ENCODE peak calls at places on chromosomes 13 and 19, in six cellular contexts. Q, L, M, Y, S and Z are unnamed samples.

GRCh38 chr13:44109986-44110640 is 230.4 kb downstream of the LACC1 start:
- DNase-seq in Y (no peak), L (no peak), Q (no peak), S (no peak), M (no peak), Z (no peak)

GRCh38 chr19:7492142-7493055 is 3.6 kb upstream of the PEX11G start:
- DNase-seq in Y (no peak), M (peak), L (no peak), Q (peak), S (peak), Z (no peak)

GRCh38 chr13:95524270-95524901 is 28.1 kb upstream of the CLDN10 start:
- DNase-seq in S (no peak), Q (peak), Y (no peak), M (peak), L (no peak), Z (no peak)

GRCh38 chr19:5002143-5002542 is 33.2 kb downstream of the KDM4B start:
- DNase-seq in Q (peak), S (peak), Y (no peak), L (no peak), M (no peak), Z (no peak)

GRCh38 chr19:22807061-22807835 is 23.3 kb upstream of the ZNF99 start:
- DNase-seq in Y (no peak), M (no peak), Q (no peak), L (no peak), S (no peak), Z (no peak)

GRCh38 chr19:1251503-1252220 is 3.3 kb downstream of the MIDN start:
- DNase-seq in S (peak), Y (peak), M (no peak), L (no peak), Q (no peak), Z (no peak)

GRCh38 chr19:29259153-29259552 is 46.2 kb upstream of the UQCRFS1 start:
- DNase-seq in Q (peak), L (no peak), S (peak), M (peak), Y (no peak), Z (no peak)

GRCh38 chr13:50577806-50578205 is 265.7 kb downstream of the DLEU7 start:
- DNase-seq in Q (no peak), Y (no peak), M (no peak), L (no peak), S (no peak), Z (no peak)

GRCh38 chr19:48390188-48391099 is 907 bp downstream of the KDELR1 start:
- DNase-seq in M (peak), Y (peak), Q (peak), L (peak), S (peak), Z (no peak)

DNA sequence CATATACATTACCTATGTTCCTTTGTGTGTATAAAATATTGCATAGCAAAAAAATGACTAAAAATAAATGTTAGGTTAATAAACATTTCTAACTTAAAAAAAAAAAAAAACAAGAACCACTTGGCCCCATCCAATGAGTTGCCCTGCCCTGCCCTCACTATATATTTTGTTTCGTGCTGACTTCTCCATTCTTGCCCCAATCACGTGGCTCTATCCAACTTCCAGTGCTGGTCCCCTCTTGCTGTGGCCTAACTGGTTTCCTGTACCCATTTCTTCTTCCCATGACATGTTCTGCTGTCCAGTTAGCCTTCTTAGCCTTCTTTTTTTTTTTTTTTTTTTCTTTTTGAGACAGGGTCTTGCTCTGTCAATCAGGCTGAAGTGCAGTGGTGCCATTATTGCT is 151.6 kb downstream of the FOXO1 start:
- DNase-seq in Y (no peak), Q (no peak), S (no peak), L (no peak), M (no peak), Z (no peak)
- TF ChIP-seq CTCF in Y (no peak), Q (no peak), S (no peak), L (no peak), M (no peak), Z (no peak)

GRCh38 chr19:58514564-58515020 is 2.8 kb upstream of the SLC27A5 start:
- DNase-seq in L (no peak), Q (no peak), Y (no peak), M (no peak), S (no peak), Z (no peak)
- H3K4me3 ChIP-seq in L (peak), Q (peak), Y (peak), M (peak), S (peak), Z (peak)

GRCh38 chr13:75694742-75695141 is 58.6 kb downstream of the LMO7 start:
- DNase-seq in L (no peak), S (no peak), M (peak), Y (no peak), Q (no peak), Z (no peak)
- TF ChIP-seq CTCF in L (no peak), S (no peak), M (no peak), Y (no peak), Q (no peak), Z (no peak)

DNA sequence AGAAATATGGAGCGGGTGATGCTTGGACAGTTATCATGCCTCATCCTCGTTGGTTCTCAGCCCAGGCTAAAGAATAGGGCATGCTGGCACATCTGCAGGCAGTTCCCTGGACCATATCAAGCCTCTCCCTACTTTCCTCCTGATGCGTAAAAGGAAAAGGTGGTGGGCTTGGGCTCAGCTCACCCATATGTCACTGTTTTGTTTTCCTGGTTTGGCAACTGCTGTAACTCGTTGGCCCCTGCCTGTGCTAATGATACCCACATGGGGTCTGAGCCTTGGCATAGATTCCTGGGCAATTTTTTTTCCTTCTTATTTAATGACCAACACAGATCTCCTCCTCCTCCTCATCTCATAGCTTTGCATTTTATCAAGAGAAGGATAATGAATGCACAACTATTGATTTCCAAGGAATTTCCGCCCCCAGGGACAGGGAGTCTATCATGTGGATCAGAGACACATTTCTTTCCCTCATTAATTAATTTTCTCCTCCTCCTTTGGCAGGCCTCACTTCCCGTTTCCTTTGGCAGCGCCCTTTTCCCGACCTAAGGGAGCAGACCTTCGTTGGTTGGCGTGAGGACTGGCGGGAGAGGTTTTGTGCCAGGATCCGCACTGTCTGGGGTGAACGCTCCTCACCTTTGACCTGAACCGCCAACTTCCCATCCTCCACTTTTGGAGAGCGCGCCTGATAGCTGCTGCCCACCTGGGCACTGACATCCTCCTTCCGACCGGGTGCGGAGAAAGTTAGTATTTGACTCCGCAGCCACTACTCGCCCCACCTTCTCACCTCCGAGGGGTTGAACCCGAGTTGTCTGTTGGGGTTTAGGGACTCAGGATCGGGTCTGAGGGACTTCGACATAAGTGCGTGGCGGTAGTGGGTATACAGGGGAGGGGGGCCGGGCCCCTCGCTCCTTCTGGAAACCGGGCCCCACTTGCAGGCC is 3.4 kb upstream of the POU4F1 start:
- DNase-seq in S (no peak), Q (no peak), L (no peak), M (no peak), Y (no peak), Z (no peak)
- H3K4me3 ChIP-seq in S (no peak), Q (no peak), L (no peak), M (no peak), Y (no peak), Z (no peak)

GRCh38 chr19:33309826-33310225 is 7.5 kb upstream of the CEBPA start:
- DNase-seq in L (no peak), S (no peak), Y (no peak), Q (no peak), M (no peak), Z (no peak)

GRCh38 chr19:33306853-33307792 is 4.8 kb upstream of the CEBPA start:
- DNase-seq in S (no peak), L (no peak), Q (no peak), M (no peak), Y (no peak), Z (no peak)

GRCh38 chr19:33311326-33311682 is 9.0 kb upstream of the CEBPA start:
- DNase-seq in Q (no peak), M (no peak), Y (no peak), S (no peak), L (no peak), Z (no peak)

GRCh38 chr19:33312065-33312464 is 9.7 kb upstream of the CEBPA start:
- DNase-seq in M (no peak), L (no peak), S (no peak), Y (no peak), Q (no peak), Z (no peak)

DNA sequence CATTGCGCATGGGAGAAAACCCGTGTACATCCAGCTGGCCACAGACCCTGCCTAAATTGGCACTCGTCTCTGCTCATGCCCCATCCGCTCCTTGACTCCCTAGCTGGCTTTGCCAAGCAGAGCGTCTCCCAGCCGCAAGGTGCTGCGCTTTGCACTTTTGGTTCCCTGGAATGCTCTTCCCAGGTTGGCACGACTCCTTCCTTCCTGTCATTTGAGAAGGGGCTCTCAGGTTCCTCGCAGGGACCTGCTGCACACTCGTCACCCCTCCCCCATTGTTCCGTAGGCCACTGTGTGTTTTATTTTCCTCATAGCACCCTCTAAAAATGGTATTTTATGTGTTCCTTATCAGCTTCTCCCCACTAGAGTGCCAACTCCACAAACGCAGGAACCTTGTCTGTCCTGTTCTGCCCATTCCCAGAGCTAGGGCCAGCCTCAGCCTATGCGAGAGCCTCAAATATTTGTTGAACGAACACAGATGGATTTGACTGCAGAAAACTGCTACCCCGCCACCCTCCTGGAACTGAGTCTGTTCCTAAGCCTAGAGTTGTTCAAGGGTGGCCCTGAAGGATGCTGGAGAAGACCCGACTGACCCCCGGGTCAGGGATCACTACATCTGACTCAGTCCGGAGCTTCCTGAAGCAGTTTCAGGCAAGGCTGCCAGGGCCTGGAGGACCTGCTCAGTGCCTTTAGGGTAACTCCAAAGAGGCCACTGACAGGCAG is 8.4 kb upstream of the CEBPA start:
- DNase-seq in L (no peak), Q (no peak), Y (no peak), M (no peak), S (no peak), Z (no peak)
- TF ChIP-seq CTCF in L (no peak), Q (no peak), Y (no peak), M (no peak), S (no peak), Z (no peak)

GRCh38 chr19:13992025-13992424 is 14.1 kb downstream of the RFX1 start:
- DNase-seq in Y (no peak), Q (no peak), S (no peak), L (no peak), M (no peak), Z (no peak)

GRCh38 chr19:13996928-13997636 is 9.0 kb downstream of the RFX1 start:
- DNase-seq in M (no peak), Y (no peak), S (no peak), Q (no peak), L (no peak), Z (no peak)

GRCh38 chr19:13995878-13996765 is 10.0 kb downstream of the RFX1 start:
- DNase-seq in Q (no peak), S (no peak), L (no peak), M (no peak), Y (no peak), Z (no peak)

GRCh38 chr19:13995017-13995728 is 10.9 kb downstream of the RFX1 start:
- DNase-seq in Q (peak), L (no peak), S (no peak), M (no peak), Y (no peak), Z (no peak)

GRCh38 chr19:13993554-13994308 is 12.4 kb downstream of the RFX1 start:
- DNase-seq in M (no peak), Y (no peak), Q (no peak), S (no peak), L (no peak), Z (no peak)
- H3K4me3 ChIP-seq in M (no peak), Y (no peak), Q (no peak), S (no peak), L (no peak), Z (no peak)

GRCh38 chr13:20702945-20703784 is at the start of gene IL17D:
- DNase-seq in M (peak), Y (peak), L (no peak), Q (no peak), S (no peak), Z (no peak)

GRCh38 chr13:20706661-20707060 is 3.2 kb downstream of the IL17D start:
- DNase-seq in Q (no peak), M (no peak), Y (no peak), S (no peak), L (no peak), Z (no peak)

GRCh38 chr13:20702530-20702929 is 969 bp upstream of the IL17D start:
- DNase-seq in M (peak), Q (no peak), L (no peak), Y (no peak), S (no peak), Z (no peak)

GRCh38 chr13:20704459-20705069 is 1.1 kb downstream of the IL17D start:
- DNase-seq in Y (peak), Q (no peak), S (no peak), L (no peak), M (no peak), Z (no peak)

DNA sequence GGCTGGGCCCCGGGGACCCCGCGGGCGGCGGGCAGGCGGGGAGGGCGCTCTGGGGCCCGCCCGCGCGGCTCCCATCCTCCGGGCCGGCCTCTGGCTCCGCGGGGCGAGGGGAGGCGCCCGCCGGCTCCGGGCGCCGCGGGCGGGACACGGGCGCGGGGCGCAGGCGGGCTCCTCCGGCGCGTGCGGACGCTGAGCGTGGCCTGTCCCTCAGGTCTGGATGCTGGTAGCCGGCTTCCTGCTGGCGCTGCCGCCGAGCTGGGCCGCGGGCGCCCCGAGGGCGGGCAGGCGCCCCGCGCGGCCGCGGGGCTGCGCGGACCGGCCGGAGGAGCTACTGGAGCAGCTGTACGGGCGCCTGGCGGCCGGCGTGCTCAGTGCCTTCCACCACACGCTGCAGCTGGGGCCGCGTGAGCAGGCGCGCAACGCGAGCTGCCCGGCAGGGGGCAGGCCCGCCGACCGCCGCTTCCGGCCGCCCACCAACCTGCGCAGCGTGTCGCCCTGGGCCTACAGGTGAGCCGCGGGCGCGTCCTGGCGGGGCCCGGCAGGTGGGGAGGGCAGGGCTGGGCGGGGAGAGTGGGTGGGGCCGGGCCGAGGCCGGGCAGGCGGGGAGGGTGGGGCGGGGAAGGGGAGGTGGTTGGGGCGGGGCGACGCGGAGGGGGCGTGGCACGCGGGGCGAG is 423 bp downstream of the IL17D start:
- DNase-seq in Q (peak), L (peak), M (peak), S (peak), Y (peak), Z (peak)
- TF ChIP-seq CTCF in Q (no peak), L (peak), M (peak), S (peak), Y (peak), Z (peak)

DNA sequence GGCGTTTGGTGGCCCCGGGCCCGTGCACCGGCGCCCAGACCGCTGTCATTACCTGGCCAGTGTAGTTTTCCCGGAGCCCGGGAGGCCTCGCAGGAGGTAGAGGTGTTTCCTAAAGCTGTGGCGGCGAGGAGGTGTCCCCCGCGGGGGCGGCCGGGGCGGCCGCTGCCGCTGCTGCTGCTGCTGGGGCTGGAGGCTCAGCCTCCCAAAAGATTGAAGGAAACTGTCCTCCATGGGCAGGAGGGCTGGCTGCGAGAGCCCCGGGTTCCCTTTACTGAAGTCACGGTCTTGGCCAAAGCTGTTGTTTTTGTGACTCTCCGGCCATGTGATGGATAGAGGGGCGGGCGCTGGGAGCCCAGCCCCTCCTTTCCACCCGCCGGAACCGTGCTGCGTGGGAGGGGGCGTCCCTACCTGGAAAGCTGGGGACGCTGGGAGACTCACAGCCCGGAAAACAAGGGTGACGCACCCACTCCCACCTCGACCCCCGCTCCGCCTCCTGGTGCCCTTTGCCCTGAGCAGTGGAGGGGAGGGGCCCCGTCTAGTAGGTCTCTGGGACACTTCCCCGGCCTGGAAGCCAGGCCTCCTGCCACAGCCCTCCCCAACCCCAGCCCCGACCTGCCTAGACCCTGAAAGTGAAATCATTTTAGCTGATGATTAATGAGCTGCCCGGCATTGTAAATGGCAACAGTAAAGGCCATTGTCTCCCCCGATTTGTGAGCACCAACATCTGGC is at the start of gene N4BP2L1:
- DNase-seq in Y (peak), L (peak), S (peak), Q (peak), M (peak), Z (peak)
- H3K4me3 ChIP-seq in Y (peak), L (peak), S (peak), Q (peak), M (peak), Z (peak)

GRCh38 chr13:114045113-114045735 is 71.3 kb upstream of the C13orf46 start:
- DNase-seq in Y (no peak), S (no peak), M (peak), Q (no peak), L (no peak), Z (no peak)

GRCh38 chr13:114042066-114042815 is 68.4 kb upstream of the C13orf46 start:
- DNase-seq in L (no peak), Q (no peak), M (no peak), Y (no peak), S (no peak), Z (no peak)

GRCh38 chr13:114041493-114041892 is 67.6 kb upstream of the C13orf46 start:
- DNase-seq in S (no peak), M (no peak), L (no peak), Q (no peak), Y (no peak), Z (no peak)

GRCh38 chr13:114044486-114044885 is 70.6 kb upstream of the C13orf46 start:
- DNase-seq in L (no peak), Y (no peak), S (peak), Q (peak), M (peak), Z (no peak)

DNA sequence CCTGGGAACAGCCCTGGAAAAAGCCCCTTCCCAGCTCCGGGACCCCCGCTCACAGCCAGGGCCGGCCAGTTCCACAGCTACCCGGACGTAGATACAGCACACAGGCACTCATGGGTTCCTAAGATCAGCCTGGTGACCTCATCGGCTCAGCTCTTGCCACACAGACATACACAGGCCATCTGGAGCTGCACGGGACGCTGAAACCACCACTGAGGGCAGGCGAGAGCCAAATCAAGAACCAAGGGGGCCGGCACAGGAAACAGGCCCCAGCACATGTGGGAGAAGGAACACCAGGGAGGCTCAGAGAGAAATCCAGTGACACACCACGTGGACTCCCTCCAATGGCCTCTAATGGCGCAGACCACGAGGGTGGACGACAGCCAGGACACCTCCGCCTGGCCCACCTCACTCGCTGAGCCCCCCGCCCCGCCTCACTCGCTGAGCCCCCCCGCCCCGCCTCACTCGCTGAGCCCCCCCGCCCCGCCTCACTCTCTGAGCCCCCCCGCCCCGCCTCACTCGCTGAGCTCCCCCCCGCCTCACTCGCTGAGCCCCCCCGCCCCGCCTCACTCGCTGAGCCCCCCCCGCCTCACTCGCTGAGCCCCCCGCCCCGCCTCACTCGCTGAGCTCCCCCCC is 69.7 kb upstream of the C13orf46 start:
- DNase-seq in S (peak), Y (no peak), Q (peak), L (peak), M (peak), Z (no peak)
- TF ChIP-seq CTCF in S (peak), Y (peak), Q (peak), L (no peak), M (peak), Z (peak)